ENCODE peak calls at places on chromosomes 16 and 17, in six cellular contexts. O, V, W, R, M and C are unnamed samples.

GRCh38 chr16:83998091-83998490 is 30.0 kb downstream of the NECAB2 start:
- DNase-seq in W (no peak), O (no peak), V (no peak), R (no peak), M (no peak), C (no peak)

GRCh38 chr17:63526861-63527260 is 3.7 kb downstream of the KCNH6 start:
- DNase-seq in O (no peak), R (no peak), V (no peak), M (no peak), W (no peak), C (no peak)

GRCh38 chr16:57235128-57236092 is 9.6 kb upstream of the ARL2BP start:
- DNase-seq in R (peak), M (peak), O (peak), V (no peak), W (peak), C (peak)

GRCh38 chr17:8621585-8621984 is 8.9 kb downstream of the MYH10 start:
- DNase-seq in M (no peak), R (peak), W (no peak), O (no peak), V (no peak), C (no peak)

GRCh38 chr16:51237861-51238378 is 86.8 kb upstream of the SALL1 start:
- DNase-seq in V (no peak), O (no peak), M (no peak), W (no peak), R (no peak), C (no peak)

GRCh38 chr17:6521636-6522035 is 34.7 kb downstream of the PITPNM3 start:
- DNase-seq in V (no peak), M (no peak), W (no peak), R (no peak), O (no peak), C (no peak)

GRCh38 chr17:57468932-57469775 is 212.8 kb downstream of the MSI2 start:
- DNase-seq in O (no peak), W (no peak), R (no peak), M (no peak), V (no peak), C (no peak)

GRCh38 chr16:35598696-35599332 is 2139.4 kb downstream of the TP53TG3F start:
- DNase-seq in O (no peak), M (no peak), V (no peak), W (peak), R (no peak), C (peak)

GRCh38 chr17:76264755-76265623 is at the start of gene UBALD2:
- DNase-seq in M (peak), W (peak), R (peak), V (peak), O (peak), C (peak)

GRCh38 chr17:77729587-77729986 is 228.9 kb upstream of the TNRC6C start:
- DNase-seq in V (no peak), O (no peak), R (no peak), M (no peak), W (no peak), C (no peak)

GRCh38 chr17:78332530-78332929 is 27.3 kb downstream of the SOCS3 start:
- DNase-seq in M (no peak), O (no peak), V (no peak), W (no peak), R (no peak), C (no peak)

GRCh38 chr17:50149425-50150353 is 788 bp downstream of the PPP1R9B start:
- DNase-seq in R (peak), V (no peak), W (peak), O (peak), M (peak), C (peak)

GRCh38 chr16:50469121-50469743 is 79.0 kb upstream of the NKD1 start:
- DNase-seq in M (no peak), V (no peak), R (no peak), W (no peak), O (no peak), C (no peak)

GRCh38 chr16:88113545-88114045 is 162.4 kb downstream of the BANP start:
- DNase-seq in R (no peak), V (no peak), W (no peak), M (no peak), O (no peak), C (no peak)

GRCh38 chr16:87324411-87325275 is 7.5 kb upstream of the C16orf95 start:
- DNase-seq in V (no peak), R (peak), O (peak), W (peak), M (peak), C (no peak)

GRCh38 chr17:1372618-1373017 is 27.4 kb downstream of the YWHAE start:
- DNase-seq in R (no peak), V (no peak), M (no peak), W (no peak), O (no peak), C (no peak)

GRCh38 chr17:60372790-60373483 is 19.0 kb downstream of the USP32 start:
- DNase-seq in V (no peak), W (peak), M (no peak), O (peak), R (peak), C (no peak)

GRCh38 chr17:50276588-50277356 is 2.5 kb downstream of the TMEM92 start:
- DNase-seq in W (no peak), O (peak), R (no peak), V (no peak), M (no peak), C (peak)

GRCh38 chr17:70775667-70776066 is 606.3 kb downstream of the KCNJ2 start:
- DNase-seq in O (no peak), M (no peak), R (no peak), W (no peak), V (no peak), C (no peak)

GRCh38 chr17:74599023-74599399 is 6.9 kb upstream of the CD300LD start:
- DNase-seq in O (no peak), M (no peak), V (no peak), R (no peak), W (no peak), C (no peak)

GRCh38 chr17:78889525-78889924 is 13.5 kb downstream of the CEP295NL start:
- DNase-seq in V (no peak), W (no peak), M (no peak), O (no peak), R (no peak), C (no peak)

GRCh38 chr17:64066709-64067108 is 46.3 kb upstream of the ICAM2 start:
- DNase-seq in R (no peak), W (no peak), O (no peak), V (no peak), M (no peak), C (peak)

GRCh38 chr16:27204232-27204915 is 1.0 kb downstream of the KDM8 start:
- DNase-seq in M (no peak), V (no peak), O (no peak), W (no peak), R (no peak), C (no peak)

GRCh38 chr17:41844971-41845370 is 7.3 kb downstream of the KLHL10 start:
- DNase-seq in W (peak), V (no peak), O (peak), R (no peak), M (no peak), C (no peak)

GRCh38 chr17:43671075-43671692 is 9.5 kb upstream of the MEOX1 start:
- DNase-seq in O (peak), M (no peak), R (no peak), W (no peak), V (no peak), C (no peak)

GRCh38 chr16:15041260-15042011 is 14.4 kb downstream of the NTAN1 start:
- DNase-seq in W (no peak), R (peak), V (peak), M (no peak), O (no peak), C (peak)

GRCh38 chr16:88430185-88430523 is 22.9 kb upstream of the ZFPM1 start:
- DNase-seq in M (no peak), W (no peak), O (no peak), V (no peak), R (no peak), C (no peak)

GRCh38 chr16:26530584-26531289 is 536.0 kb upstream of the C16orf82 start:
- DNase-seq in R (no peak), W (no peak), V (no peak), M (no peak), O (no peak), C (no peak)